ENCODE peak calls at places on chromosomes 7 and 10, in seven cellular contexts. E is IMR-90; N is CD8-positive, alpha-beta memory T cell; V is esophagus squamous epithelium; M is gastrocnemius medialis; I is ovary; B is hepatocyte. U is an unnamed sample.
A peak's percentile ranks its signal among the peaks of the same experiment; 100 is the strongest.

GRCh38 chr10:98673156-98673765 is 226.5 kb upstream of the HPS1 start:
- DNase-seq in E (no peak), N (no peak), V (no peak), M (no peak), I (no peak), B (no peak), U (no peak)

GRCh38 chr10:72080042-72081035 is 8.0 kb downstream of the SPOCK2 start:
- DNase-seq in E (no peak), N (peak; percentile 34), V (no peak), M (no peak), I (no peak), B (no peak), U (no peak)

GRCh38 chr10:50554995-50555568 is 68.7 kb downstream of the SGMS1 start:
- DNase-seq in E (peak; percentile 67), N (no peak), V (no peak), M (peak; percentile 39), I (no peak), B (no peak), U (no peak)

GRCh38 chr10:87740232-87740631 is 77.8 kb downstream of the ATAD1 start:
- DNase-seq in E (peak; percentile 85), N (no peak), V (no peak), M (no peak), I (no peak), B (no peak), U (no peak)

GRCh38 chr10:92914478-92915066 is 66.3 kb downstream of the EXOC6 start:
- DNase-seq in E (peak; percentile 50), N (no peak), V (no peak), M (peak; percentile 30), I (no peak), B (peak; percentile 79), U (peak; percentile 12)

GRCh38 chr7:139725077-139725476 is 52.7 kb downstream of the HIPK2 start:
- DNase-seq in E (peak; percentile 90), N (no peak), V (no peak), M (no peak), I (no peak), B (no peak), U (no peak)

GRCh38 chr10:13102002-13102794 is 2.2 kb downstream of the OPTN start:
- DNase-seq in E (peak; percentile 26), N (no peak), V (no peak), M (peak; percentile 80), I (no peak), B (peak; percentile 31), U (peak; percentile 72)

GRCh38 chr7:70416611-70417010 is 715.3 kb upstream of the GALNT17 start:
- DNase-seq in E (no peak), N (no peak), V (no peak), M (no peak), I (no peak), B (no peak), U (no peak)

GRCh38 chr10:121440461-121440860 is 157.8 kb downstream of the FGFR2 start:
- DNase-seq in E (no peak), N (no peak), V (no peak), M (no peak), I (no peak), B (no peak), U (no peak)

GRCh38 chr7:43612599-43613589 is 30.0 kb downstream of the STK17A start:
- DNase-seq in E (peak; percentile 61), N (no peak), V (no peak), M (no peak), I (no peak), B (no peak), U (no peak)

GRCh38 chr10:72259491-72260214 is 14.1 kb upstream of the DDIT4 start:
- DNase-seq in E (peak; percentile 80), N (no peak), V (no peak), M (no peak), I (no peak), B (peak; percentile 64), U (no peak)

GRCh38 chr10:55019461-55019860 is 218.4 kb upstream of the PCDH15 start:
- DNase-seq in E (no peak), N (no peak), V (no peak), M (no peak), I (no peak), B (no peak), U (no peak)

GRCh38 chr7:24924375-24924774 is 55.6 kb downstream of the OSBPL3 start:
- DNase-seq in E (no peak), N (no peak), V (no peak), M (no peak), I (no peak), B (peak; percentile 33), U (no peak)

GRCh38 chr7:51034531-51035264 is 252.0 kb upstream of the GRB10 start:
- DNase-seq in E (peak; percentile 76), N (no peak), V (no peak), M (no peak), I (no peak), B (peak; percentile 58), U (no peak)

GRCh38 chr7:87218941-87219544 is 489 bp downstream of the TMEM243 start:
- DNase-seq in E (peak; percentile 34), N (peak; percentile 52), V (no peak), M (peak; percentile 41), I (peak; percentile 56), B (peak; percentile 48), U (peak; percentile 80)

GRCh38 chr10:12332572-12333381 is 16.6 kb upstream of the CAMK1D start:
- DNase-seq in E (peak; percentile 14), N (no peak), V (no peak), M (no peak), I (no peak), B (no peak), U (no peak)

GRCh38 chr10:103284170-103284569 is 7.2 kb downstream of the INA start:
- DNase-seq in E (no peak), N (no peak), V (no peak), M (no peak), I (no peak), B (peak; percentile 39), U (no peak)

DNA sequence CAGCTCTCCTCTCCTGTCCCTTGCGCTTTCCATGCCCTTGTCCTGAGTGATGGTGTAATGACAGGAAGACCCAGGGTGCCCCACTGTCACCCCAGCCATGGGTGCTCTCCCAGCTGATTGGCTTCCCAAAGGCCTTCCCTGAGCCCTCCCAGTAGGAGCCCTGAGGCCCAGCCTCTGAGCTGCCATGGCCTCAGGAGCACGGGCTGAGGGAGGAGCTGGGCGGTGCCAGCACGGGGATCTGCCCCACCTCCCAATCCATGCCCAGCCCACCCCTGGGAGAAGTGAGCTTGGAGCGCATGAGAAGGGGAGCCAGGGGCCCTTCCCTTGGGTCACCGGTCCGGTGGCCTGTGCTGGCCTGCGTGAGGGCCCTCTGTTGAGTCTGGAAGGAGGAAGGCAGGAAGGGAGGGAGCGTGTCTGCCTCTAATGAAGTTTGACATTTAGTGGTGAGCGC is 28.4 kb downstream of the GBX1 start:
- DNase-seq in E (no peak), N (no peak), V (no peak), M (peak; percentile 6), I (no peak), B (no peak), U (peak; percentile 42)
- H3K36me3 ChIP-seq in E (peaks cover 79% of the 10 kb centered on the region), N (no peaks in the 10 kb centered on the region), V (peaks cover 58% of the 10 kb centered on the region), M (peaks cover 10% of the 10 kb centered on the region), I (no peaks in the 10 kb centered on the region), B (no peaks in the 10 kb centered on the region), U (no peaks in the 10 kb centered on the region)

DNA sequence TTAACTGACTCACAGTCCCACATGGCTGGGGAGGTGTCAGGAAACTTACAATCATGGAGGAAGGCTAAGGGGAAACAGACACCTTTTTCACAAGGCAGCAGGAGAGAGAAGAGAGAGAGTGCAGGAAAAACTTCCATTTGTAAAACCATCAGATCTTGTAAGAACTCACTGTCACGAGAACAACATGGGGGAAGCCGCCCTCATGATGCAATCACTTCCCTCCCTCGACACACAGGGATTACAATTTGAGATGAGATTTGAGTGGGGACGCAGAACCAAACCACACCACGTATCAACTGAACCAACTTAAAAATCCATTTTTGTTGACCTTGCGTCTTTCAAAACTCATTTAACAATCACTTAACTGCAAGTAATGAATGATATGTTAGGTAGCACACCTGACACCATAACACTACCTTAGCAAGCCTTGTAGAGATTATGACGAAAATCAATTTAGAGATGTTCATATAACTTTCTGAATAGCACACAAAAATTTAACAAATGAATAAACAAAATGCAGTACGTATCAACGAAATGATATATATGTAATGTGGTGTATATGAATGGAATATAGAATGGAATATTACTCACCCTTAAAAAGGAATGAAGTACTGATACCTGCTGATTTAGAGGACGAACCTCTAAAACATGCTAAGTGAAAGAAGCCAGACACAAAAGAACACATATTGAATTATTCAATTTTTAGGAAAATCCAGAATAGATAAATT is 3.7 kb downstream of the FAM3C start:
- DNase-seq in E (no peak), N (no peak), V (no peak), M (no peak), I (no peak), B (no peak), U (no peak)
- H3K4me1 ChIP-seq in E (no peaks in the 10 kb centered on the region), N (peaks cover 28% of the 10 kb centered on the region), V (peaks cover 51% of the 10 kb centered on the region), M (peaks cover 11% of the 10 kb centered on the region), I (peaks cover 4% of the 10 kb centered on the region), B (peaks cover 12% of the 10 kb centered on the region), U (no peaks in the 10 kb centered on the region)

DNA sequence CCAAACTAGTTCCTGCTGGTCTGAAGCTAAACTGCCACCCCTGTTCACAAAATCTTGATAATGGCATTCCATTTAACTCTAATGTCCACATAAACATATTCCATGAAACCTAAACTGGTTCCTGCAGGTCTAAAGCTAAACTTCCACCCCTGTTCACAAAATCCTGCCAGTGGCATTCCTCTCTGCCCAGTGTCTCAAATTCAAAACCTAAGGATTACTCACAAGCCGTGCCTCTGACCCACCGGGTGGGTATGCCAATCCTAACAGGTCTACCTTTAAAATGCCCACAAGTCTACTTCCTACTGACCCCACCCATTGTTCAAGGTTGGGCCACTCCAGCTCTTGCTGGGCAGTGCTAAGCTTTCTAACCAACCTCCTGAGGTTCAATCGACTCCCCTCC is 87.9 kb downstream of the TNS3 start:
- DNase-seq in E (no peak), N (no peak), V (no peak), M (no peak), I (no peak), B (no peak), U (no peak)
- H3K36me3 ChIP-seq in E (peaks cover 14% of the 10 kb centered on the region), N (no peaks in the 10 kb centered on the region), V (no peaks in the 10 kb centered on the region), M (no peaks in the 10 kb centered on the region), I (no peaks in the 10 kb centered on the region), B (no peaks in the 10 kb centered on the region), U (no peaks in the 10 kb centered on the region)

GRCh38 chr7:5631752-5632151 is 149.7 kb downstream of the RNF216 start:
- DNase-seq in E (no peak), N (no peak), V (no peak), M (no peak), I (peak; percentile 13), B (no peak), U (no peak)

GRCh38 chr7:5631185-5631584 is 150.3 kb downstream of the RNF216 start:
- DNase-seq in E (no peak), N (no peak), V (no peak), M (no peak), I (peak; percentile 5), B (no peak), U (peak; percentile 4)

GRCh38 chr7:5630670-5631069 is 150.8 kb downstream of the RNF216 start:
- DNase-seq in E (no peak), N (peak; percentile 70), V (no peak), M (no peak), I (peak; percentile 7), B (no peak), U (peak; percentile 48)

GRCh38 chr7:5627745-5628547 is 153.5 kb downstream of the RNF216 start:
- DNase-seq in E (no peak), N (no peak), V (no peak), M (no peak), I (peak; percentile 1), B (no peak), U (no peak)

DNA sequence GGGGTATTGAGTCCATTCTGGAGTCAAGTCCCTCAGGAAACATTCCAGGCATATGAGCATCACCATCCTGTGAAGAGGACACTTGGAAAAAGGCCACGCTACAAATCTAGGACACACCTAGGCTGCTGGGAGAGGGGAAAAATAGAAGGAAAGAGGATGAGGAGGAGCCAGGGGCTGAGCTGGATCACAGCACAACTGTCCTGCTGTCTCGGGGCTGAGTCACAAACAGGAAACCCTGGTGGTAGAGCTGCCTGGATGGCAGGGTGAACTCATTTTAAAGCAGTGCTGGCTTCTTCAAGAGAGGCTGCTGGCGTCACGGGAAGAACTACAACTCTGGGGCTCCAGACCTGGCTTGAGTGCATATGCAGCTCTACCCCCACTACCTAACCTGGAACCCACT is 151.5 kb downstream of the RNF216 start:
- DNase-seq in E (peak; percentile 74), N (peak; percentile 62), V (no peak), M (no peak), I (peak; percentile 12), B (no peak), U (peak; percentile 37)
- H3K4me1 ChIP-seq in E (peaks cover 36% of the 10 kb centered on the region), N (peaks cover 24% of the 10 kb centered on the region), V (peaks cover 70% of the 10 kb centered on the region), M (peaks cover 18% of the 10 kb centered on the region), I (peaks cover 16% of the 10 kb centered on the region), B (peaks cover 6% of the 10 kb centered on the region), U (peaks cover 23% of the 10 kb centered on the region)

U was measured in psoas muscle.